ENCODE peak calls at places on chromosomes 2 and 18, in six cellular contexts. One of them, this sample, is unnamed.

GRCh38 chr2:171509945-171510731 is 12.1 kb upstream of the CYBRD1 start:
- DNase-seq in stimulated activated CD4-positive, alpha-beta T cell treated with anti-CD3 and anti-CD28 coated beads, TNF-alpha, amount 100 ng/mL, for 4 hours: no peak
- DNase-seq in A172: no peak
- DNase-seq in NCI-H1436: no peak
- DNase-seq in HEK293T: no peak
- DNase-seq in GM13977: peak
- DNase-seq in this sample: no peak

GRCh38 chr2:135164431-135164830 is 112.3 kb downstream of the RAB3GAP1 start:
- DNase-seq in stimulated activated CD4-positive, alpha-beta T cell treated with anti-CD3 and anti-CD28 coated beads, TNF-alpha, amount 100 ng/mL, for 4 hours: no peak
- DNase-seq in A172: peak
- DNase-seq in NCI-H1436: no peak
- DNase-seq in HEK293T: no peak
- DNase-seq in GM13977: no peak
- DNase-seq in this sample: peak

GRCh38 chr2:161384864-161385263 is 31.2 kb upstream of the TBR1 start:
- DNase-seq in stimulated activated CD4-positive, alpha-beta T cell treated with anti-CD3 and anti-CD28 coated beads, TNF-alpha, amount 100 ng/mL, for 4 hours: no peak
- DNase-seq in A172: no peak
- DNase-seq in NCI-H1436: peak
- DNase-seq in HEK293T: no peak
- DNase-seq in GM13977: no peak
- DNase-seq in this sample: no peak

GRCh38 chr2:45993476-45993991 is 303.7 kb upstream of the EPAS1 start:
- DNase-seq in stimulated activated CD4-positive, alpha-beta T cell treated with anti-CD3 and anti-CD28 coated beads, TNF-alpha, amount 100 ng/mL, for 4 hours: peak
- DNase-seq in A172: peak
- DNase-seq in NCI-H1436: peak
- DNase-seq in HEK293T: peak
- DNase-seq in GM13977: peak
- DNase-seq in this sample: no peak

GRCh38 chr2:219475697-219476604 is 22.7 kb upstream of the GMPPA start:
- DNase-seq in stimulated activated CD4-positive, alpha-beta T cell treated with anti-CD3 and anti-CD28 coated beads, TNF-alpha, amount 100 ng/mL, for 4 hours: peak
- DNase-seq in A172: peak
- DNase-seq in NCI-H1436: peak
- DNase-seq in HEK293T: peak
- DNase-seq in GM13977: peak
- DNase-seq in this sample: no peak

GRCh38 chr18:23593720-23594119 is 7.4 kb upstream of the NPC1 start:
- DNase-seq in stimulated activated CD4-positive, alpha-beta T cell treated with anti-CD3 and anti-CD28 coated beads, TNF-alpha, amount 100 ng/mL, for 4 hours: no peak
- DNase-seq in A172: peak
- DNase-seq in NCI-H1436: no peak
- DNase-seq in HEK293T: no peak
- DNase-seq in GM13977: no peak
- DNase-seq in this sample: peak

GRCh38 chr18:26551217-26551708 is 2.9 kb upstream of the KCTD1 start:
- DNase-seq in stimulated activated CD4-positive, alpha-beta T cell treated with anti-CD3 and anti-CD28 coated beads, TNF-alpha, amount 100 ng/mL, for 4 hours: no peak
- DNase-seq in A172: no peak
- DNase-seq in NCI-H1436: no peak
- DNase-seq in HEK293T: no peak
- DNase-seq in GM13977: no peak
- DNase-seq in this sample: no peak

GRCh38 chr2:173841110-173841509 is 124.1 kb downstream of the SP3 start:
- DNase-seq in stimulated activated CD4-positive, alpha-beta T cell treated with anti-CD3 and anti-CD28 coated beads, TNF-alpha, amount 100 ng/mL, for 4 hours: no peak
- DNase-seq in A172: no peak
- DNase-seq in NCI-H1436: no peak
- DNase-seq in HEK293T: no peak
- DNase-seq in GM13977: no peak
- DNase-seq in this sample: no peak

GRCh38 chr2:238949710-238950345 is 101.9 kb downstream of the TWIST2 start:
- DNase-seq in stimulated activated CD4-positive, alpha-beta T cell treated with anti-CD3 and anti-CD28 coated beads, TNF-alpha, amount 100 ng/mL, for 4 hours: no peak
- DNase-seq in A172: no peak
- DNase-seq in NCI-H1436: no peak
- DNase-seq in HEK293T: no peak
- DNase-seq in GM13977: no peak
- DNase-seq in this sample: no peak

GRCh38 chr18:57833441-57834101 is 30.5 kb upstream of the ATP8B1 start:
- DNase-seq in stimulated activated CD4-positive, alpha-beta T cell treated with anti-CD3 and anti-CD28 coated beads, TNF-alpha, amount 100 ng/mL, for 4 hours: no peak
- DNase-seq in A172: peak
- DNase-seq in NCI-H1436: no peak
- DNase-seq in HEK293T: no peak
- DNase-seq in GM13977: peak
- DNase-seq in this sample: no peak

GRCh38 chr2:88615822-88616221 is 11.4 kb downstream of the EIF2AK3 start:
- DNase-seq in stimulated activated CD4-positive, alpha-beta T cell treated with anti-CD3 and anti-CD28 coated beads, TNF-alpha, amount 100 ng/mL, for 4 hours: no peak
- DNase-seq in A172: no peak
- DNase-seq in NCI-H1436: no peak
- DNase-seq in HEK293T: no peak
- DNase-seq in GM13977: peak
- DNase-seq in this sample: no peak

GRCh38 chr2:191065785-191066184 is 51.8 kb upstream of the STAT1 start:
- DNase-seq in stimulated activated CD4-positive, alpha-beta T cell treated with anti-CD3 and anti-CD28 coated beads, TNF-alpha, amount 100 ng/mL, for 4 hours: no peak
- DNase-seq in A172: no peak
- DNase-seq in NCI-H1436: no peak
- DNase-seq in HEK293T: no peak
- DNase-seq in GM13977: no peak
- DNase-seq in this sample: no peak

This sample was measured in HS-5.